ENCODE peak calls at places on chromosomes 5 and 9, in eight cellular contexts. One of them, this sample, is unnamed.

GRCh38 chr5:35679351-35679750 is 61.7 kb downstream of the SPEF2 start:
- DNase-seq in T-helper 1 cell: no peak
- DNase-seq in NCI-H460: no peak
- DNase-seq in GM23338: no peak
- DNase-seq in ecto neural progenitor cell: no peak
- DNase-seq in activated naive CD4-positive, alpha-beta T cell: no peak
- DNase-seq in heart right ventricle: no peak
- DNase-seq in left colon: no peak
- DNase-seq in this sample: no peak

GRCh38 chr5:124561451-124561850 is 185.0 kb downstream of the ZNF608 start:
- DNase-seq in activated naive CD4-positive, alpha-beta T cell: no peak
- DNase-seq in GM23338: no peak
- DNase-seq in left colon: no peak
- DNase-seq in NCI-H460: no peak
- DNase-seq in ecto neural progenitor cell: no peak
- DNase-seq in heart right ventricle: no peak
- DNase-seq in T-helper 1 cell: no peak
- DNase-seq in this sample: no peak

GRCh38 chr9:33289936-33290246 is 425 bp upstream of the NFX1 start:
- DNase-seq in NCI-H460: no peak
- DNase-seq in left colon: no peak
- DNase-seq in activated naive CD4-positive, alpha-beta T cell: no peak
- DNase-seq in GM23338: no peak
- DNase-seq in T-helper 1 cell: no peak
- DNase-seq in heart right ventricle: no peak
- DNase-seq in ecto neural progenitor cell: no peak
- DNase-seq in this sample: no peak

GRCh38 chr5:172380992-172381643 is 73.2 kb downstream of the SH3PXD2B start:
- DNase-seq in ecto neural progenitor cell: no peak
- DNase-seq in GM23338: no peak
- DNase-seq in left colon: peak; percentile 58
- DNase-seq in T-helper 1 cell: no peak
- DNase-seq in activated naive CD4-positive, alpha-beta T cell: no peak
- DNase-seq in heart right ventricle: peak; percentile 43
- DNase-seq in NCI-H460: no peak
- DNase-seq in this sample: no peak

GRCh38 chr5:82160948-82161347 is 117.2 kb downstream of the RPS23 start:
- DNase-seq in NCI-H460: no peak
- DNase-seq in left colon: no peak
- DNase-seq in heart right ventricle: no peak
- DNase-seq in T-helper 1 cell: no peak
- DNase-seq in GM23338: no peak
- DNase-seq in ecto neural progenitor cell: no peak
- DNase-seq in activated naive CD4-positive, alpha-beta T cell: no peak
- DNase-seq in this sample: no peak

GRCh38 chr9:136090768-136091581 is 4.1 kb downstream of the NACC2 start:
- DNase-seq in heart right ventricle: peak; percentile 44
- DNase-seq in left colon: no peak
- DNase-seq in NCI-H460: no peak
- DNase-seq in T-helper 1 cell: no peak
- DNase-seq in activated naive CD4-positive, alpha-beta T cell: no peak
- DNase-seq in ecto neural progenitor cell: no peak
- DNase-seq in GM23338: no peak
- DNase-seq in this sample: no peak

GRCh38 chr5:1016036-1016435 is 7.4 kb downstream of the NKD2 start:
- DNase-seq in ecto neural progenitor cell: no peak
- DNase-seq in heart right ventricle: no peak
- DNase-seq in activated naive CD4-positive, alpha-beta T cell: no peak
- DNase-seq in left colon: no peak
- DNase-seq in GM23338: no peak
- DNase-seq in NCI-H460: no peak
- DNase-seq in T-helper 1 cell: no peak
- DNase-seq in this sample: no peak

GRCh38 chr5:6712582-6713273 is 504 bp upstream of the TENT4A start:
- DNase-seq in T-helper 1 cell: peak; percentile 94
- DNase-seq in left colon: peak; percentile 96
- DNase-seq in GM23338: peak; percentile 96
- DNase-seq in ecto neural progenitor cell: peak; percentile 97
- DNase-seq in activated naive CD4-positive, alpha-beta T cell: no peak
- DNase-seq in NCI-H460: peak; percentile 96
- DNase-seq in heart right ventricle: peak; percentile 96
- DNase-seq in this sample: peak; percentile 99

GRCh38 chr5:159897786-159898393 is 18.4 kb upstream of the ADRA1B start:
- DNase-seq in left colon: no peak
- DNase-seq in GM23338: no peak
- DNase-seq in ecto neural progenitor cell: no peak
- DNase-seq in T-helper 1 cell: no peak
- DNase-seq in heart right ventricle: no peak
- DNase-seq in activated naive CD4-positive, alpha-beta T cell: no peak
- DNase-seq in NCI-H460: no peak
- DNase-seq in this sample: no peak

GRCh38 chr5:145586664-145587307 is 248.4 kb downstream of the PRELID2 start:
- DNase-seq in ecto neural progenitor cell: no peak
- DNase-seq in GM23338: no peak
- DNase-seq in heart right ventricle: no peak
- DNase-seq in T-helper 1 cell: no peak
- DNase-seq in NCI-H460: no peak
- DNase-seq in left colon: no peak
- DNase-seq in activated naive CD4-positive, alpha-beta T cell: no peak
- DNase-seq in this sample: no peak

GRCh38 chr5:149445739-149446369 is 66.8 kb upstream of the IL17B start:
- DNase-seq in NCI-H460: peak; percentile 48
- DNase-seq in heart right ventricle: no peak
- DNase-seq in left colon: no peak
- DNase-seq in T-helper 1 cell: no peak
- DNase-seq in GM23338: no peak
- DNase-seq in ecto neural progenitor cell: no peak
- DNase-seq in activated naive CD4-positive, alpha-beta T cell: no peak
- DNase-seq in this sample: no peak

GRCh38 chr5:114649878-114650277 is 288.0 kb downstream of the KCNN2 start:
- DNase-seq in left colon: no peak
- DNase-seq in NCI-H460: no peak
- DNase-seq in activated naive CD4-positive, alpha-beta T cell: no peak
- DNase-seq in heart right ventricle: no peak
- DNase-seq in ecto neural progenitor cell: no peak
- DNase-seq in T-helper 1 cell: no peak
- DNase-seq in GM23338: no peak
- DNase-seq in this sample: no peak